ENCODE peak calls at places on chromosome 14, in six cellular contexts. One of them, this sample, is unnamed.

GRCh38 chr14:52189330-52189729 is 78.2 kb upstream of the PTGDR start:
- DNase-seq in LoVo: no peak
- DNase-seq in GM12892: no peak
- DNase-seq in memory B cell: no peak
- DNase-seq in EH: no peak
- DNase-seq in AG08395: no peak
- DNase-seq in this sample: no peak

GRCh38 chr14:91394105-91395081 is 23.2 kb downstream of the CCDC88C start:
- DNase-seq in LoVo: no peak
- DNase-seq in GM12892: no peak
- DNase-seq in memory B cell: no peak
- DNase-seq in EH: no peak
- DNase-seq in AG08395: no peak
- DNase-seq in this sample: peak

GRCh38 chr14:37599527-37600368 is 4.3 kb downstream of the TTC6 start:
- DNase-seq in LoVo: peak
- DNase-seq in GM12892: no peak
- DNase-seq in memory B cell: no peak
- DNase-seq in EH: peak
- DNase-seq in AG08395: no peak
- DNase-seq in this sample: peak

GRCh38 chr14:105203057-105203494 is 22.0 kb upstream of the NUDT14 start:
- DNase-seq in LoVo: peak
- DNase-seq in GM12892: peak
- DNase-seq in memory B cell: peak
- DNase-seq in EH: peak
- DNase-seq in AG08395: peak
- DNase-seq in this sample: peak

GRCh38 chr14:65729547-65729946 is 317.0 kb downstream of the FUT8 start:
- DNase-seq in LoVo: no peak
- DNase-seq in GM12892: no peak
- DNase-seq in memory B cell: no peak
- DNase-seq in EH: no peak
- DNase-seq in AG08395: no peak
- DNase-seq in this sample: no peak

GRCh38 chr14:58955294-58955821 is 233.1 kb upstream of the DAAM1 start:
- DNase-seq in LoVo: no peak
- DNase-seq in GM12892: no peak
- DNase-seq in memory B cell: no peak
- DNase-seq in EH: peak
- DNase-seq in AG08395: no peak
- DNase-seq in this sample: no peak

GRCh38 chr14:42624980-42625761 is 1018.5 kb downstream of the LRFN5 start:
- DNase-seq in LoVo: no peak
- DNase-seq in GM12892: no peak
- DNase-seq in memory B cell: no peak
- DNase-seq in EH: no peak
- DNase-seq in AG08395: no peak
- DNase-seq in this sample: no peak

GRCh38 chr14:66645716-66646115 is 137.8 kb downstream of the GPHN start:
- DNase-seq in LoVo: no peak
- DNase-seq in GM12892: no peak
- DNase-seq in memory B cell: no peak
- DNase-seq in EH: peak
- DNase-seq in AG08395: no peak
- DNase-seq in this sample: no peak

GRCh38 chr14:74976264-74977113 is 21.1 kb upstream of the PGF start:
- DNase-seq in LoVo: no peak
- DNase-seq in GM12892: no peak
- DNase-seq in memory B cell: no peak
- DNase-seq in EH: no peak
- DNase-seq in AG08395: no peak
- DNase-seq in this sample: no peak

GRCh38 chr14:76808990-76809389 is 3.7 kb downstream of the ANGEL1 start:
- DNase-seq in LoVo: no peak
- DNase-seq in GM12892: no peak
- DNase-seq in memory B cell: no peak
- DNase-seq in EH: no peak
- DNase-seq in AG08395: no peak
- DNase-seq in this sample: no peak